ENCODE peak calls at places on chromosomes 16 and 17, in four cellular contexts. D is GM10248, L is mesothelial cell of epicardium, O is left ventricle myocardium inferior. U is an unnamed sample.

GRCh38 chr17:54277868-54278267 is 455.1 kb downstream of the KIF2B start:
- DNase-seq in O (no peak), D (no peak), L (no peak), U (no peak)

GRCh38 chr17:65220732-65221131 is 83.6 kb downstream of the RGS9 start:
- DNase-seq in L (no peak), O (no peak), D (no peak), U (no peak)

GRCh38 chr16:28981517-28981916 is 3.3 kb upstream of the LAT start:
- DNase-seq in L (no peak), O (no peak), D (peak), U (peak)

GRCh38 chr16:12387786-12388185 is 411.3 kb downstream of the SNX29 start:
- DNase-seq in O (no peak), L (no peak), D (no peak), U (no peak)

GRCh38 chr17:71458322-71458721 is 662.5 kb upstream of the SOX9 start:
- DNase-seq in D (no peak), O (no peak), L (no peak), U (no peak)

GRCh38 chr16:65657556-65657955 is 535.7 kb upstream of the CDH11 start:
- DNase-seq in L (no peak), D (no peak), O (no peak), U (no peak)

GRCh38 chr16:84165746-84166145 is 20.6 kb downstream of the DNAAF1 start:
- DNase-seq in O (no peak), D (no peak), L (no peak), U (no peak)

GRCh38 chr16:66152841-66153525 is 213.5 kb upstream of the CDH5 start:
- DNase-seq in D (no peak), L (no peak), O (no peak), U (no peak)

GRCh38 chr16:565420-566330 is 1.1 kb upstream of the NHLRC4 start:
- DNase-seq in L (no peak), D (no peak), O (no peak), U (no peak)

GRCh38 chr17:44400226-44400847 is 10.9 kb upstream of the ITGA2B start:
- DNase-seq in O (no peak), L (no peak), D (no peak), U (no peak)

GRCh38 chr17:47853616-47854015 is 2.7 kb upstream of the SP6 start:
- DNase-seq in L (no peak), O (no peak), D (no peak), U (no peak)

GRCh38 chr17:47850373-47850691 is 631 bp downstream of the SP6 start:
- DNase-seq in L (no peak), D (no peak), O (no peak), U (no peak)

GRCh38 chr17:47852113-47852949 is 1.4 kb upstream of the SP6 start:
- DNase-seq in L (no peak), D (peak), O (no peak), U (no peak)

GRCh38 chr17:47851764-47852112 is 775 bp upstream of the SP6 start:
- DNase-seq in O (no peak), L (no peak), D (no peak), U (no peak)

DNA sequence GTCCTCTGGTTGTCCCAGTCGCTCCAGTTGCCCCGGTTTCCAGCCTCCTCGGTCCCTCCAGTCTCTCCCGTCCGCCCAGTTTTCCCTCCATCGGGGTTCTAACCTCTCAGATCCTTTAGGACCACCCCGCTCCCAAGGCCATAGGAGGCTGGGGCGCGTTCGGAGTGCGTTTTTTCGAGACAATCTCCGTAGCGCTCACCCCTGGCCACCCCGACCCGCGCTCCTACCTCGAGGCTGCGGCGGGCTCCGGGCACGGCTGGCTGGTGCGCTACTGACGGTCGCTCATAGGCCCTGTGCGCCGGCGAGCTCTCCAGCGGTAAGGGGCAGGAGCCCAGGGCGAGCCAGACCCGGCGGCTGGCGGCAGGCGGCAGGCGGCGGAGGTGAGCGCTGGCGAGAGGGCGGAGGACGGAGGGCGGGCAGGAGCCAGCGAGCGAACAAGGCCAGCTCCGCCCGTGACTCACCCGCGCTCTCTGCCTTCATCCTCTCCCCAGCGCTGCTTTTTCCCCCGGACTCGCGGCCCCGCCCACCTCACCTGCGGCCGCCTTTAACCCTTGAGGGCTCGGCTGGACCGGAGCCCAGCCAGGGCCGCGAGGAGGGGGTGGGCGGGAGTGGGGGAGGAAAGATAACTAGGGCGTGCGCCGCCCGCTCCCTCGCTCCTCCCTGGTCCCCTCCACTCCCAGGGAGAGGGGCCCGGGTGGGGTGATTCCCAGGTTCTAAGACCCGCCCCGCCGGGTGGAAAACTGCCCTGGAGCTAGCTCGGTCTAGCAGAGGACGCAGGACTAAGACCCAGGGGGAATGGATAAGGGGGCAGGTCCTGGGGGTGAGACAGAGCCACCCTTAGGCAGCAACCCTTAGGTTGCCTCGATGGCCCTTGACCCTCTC is at the start of gene SP6:
- DNase-seq in L (peak), O (peak), D (peak), U (peak)
- TF ChIP-seq CTCF in L (no peak), O (peak), D (peak), U (peak)

DNA sequence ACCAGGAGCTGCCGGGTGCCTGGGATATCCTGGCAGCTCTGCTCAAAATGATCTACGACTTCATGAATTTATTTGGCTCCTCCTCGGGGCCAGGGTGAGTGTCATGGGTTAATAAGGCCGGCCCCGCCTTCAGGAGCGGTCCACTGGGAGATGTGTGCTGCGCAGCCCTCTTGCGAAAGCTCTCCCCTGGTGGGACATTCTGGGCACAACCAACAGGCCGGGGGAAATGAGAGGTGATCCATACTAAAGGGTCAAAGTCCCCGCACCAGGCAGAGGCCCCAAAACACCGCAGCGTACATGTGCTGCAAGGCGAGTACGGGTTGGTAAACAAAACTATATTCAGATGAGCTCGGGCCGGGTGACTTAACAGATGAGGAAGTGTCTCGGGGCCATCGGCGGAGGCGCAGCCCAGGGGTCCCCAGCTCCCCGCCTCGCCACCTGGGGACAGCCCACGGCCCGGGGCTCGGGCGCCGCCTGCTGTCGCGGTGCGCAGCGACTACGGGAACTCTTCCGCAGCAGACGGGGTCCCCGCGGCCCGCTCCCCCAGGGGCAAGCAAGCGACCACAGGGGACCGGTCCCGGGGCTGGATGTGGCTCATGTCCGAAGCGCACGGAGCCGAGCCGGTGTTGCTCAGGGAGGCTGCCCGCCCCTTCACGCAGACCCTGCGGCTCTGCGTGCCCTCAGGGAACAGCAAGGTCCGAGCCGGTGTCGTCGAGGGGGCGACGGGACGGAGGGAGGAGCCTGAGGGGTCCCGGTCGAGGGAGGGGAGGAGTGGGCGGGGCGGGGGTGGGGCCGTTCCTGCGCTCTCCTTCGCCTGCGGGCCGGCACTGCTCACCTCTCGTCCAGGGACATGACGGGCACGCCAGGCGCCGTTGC is at the start of gene RAB37:
- DNase-seq in L (no peak), O (peak), D (peak), U (no peak)
- TF ChIP-seq CTCF in L (no peak), O (peak), D (peak), U (peak)

DNA sequence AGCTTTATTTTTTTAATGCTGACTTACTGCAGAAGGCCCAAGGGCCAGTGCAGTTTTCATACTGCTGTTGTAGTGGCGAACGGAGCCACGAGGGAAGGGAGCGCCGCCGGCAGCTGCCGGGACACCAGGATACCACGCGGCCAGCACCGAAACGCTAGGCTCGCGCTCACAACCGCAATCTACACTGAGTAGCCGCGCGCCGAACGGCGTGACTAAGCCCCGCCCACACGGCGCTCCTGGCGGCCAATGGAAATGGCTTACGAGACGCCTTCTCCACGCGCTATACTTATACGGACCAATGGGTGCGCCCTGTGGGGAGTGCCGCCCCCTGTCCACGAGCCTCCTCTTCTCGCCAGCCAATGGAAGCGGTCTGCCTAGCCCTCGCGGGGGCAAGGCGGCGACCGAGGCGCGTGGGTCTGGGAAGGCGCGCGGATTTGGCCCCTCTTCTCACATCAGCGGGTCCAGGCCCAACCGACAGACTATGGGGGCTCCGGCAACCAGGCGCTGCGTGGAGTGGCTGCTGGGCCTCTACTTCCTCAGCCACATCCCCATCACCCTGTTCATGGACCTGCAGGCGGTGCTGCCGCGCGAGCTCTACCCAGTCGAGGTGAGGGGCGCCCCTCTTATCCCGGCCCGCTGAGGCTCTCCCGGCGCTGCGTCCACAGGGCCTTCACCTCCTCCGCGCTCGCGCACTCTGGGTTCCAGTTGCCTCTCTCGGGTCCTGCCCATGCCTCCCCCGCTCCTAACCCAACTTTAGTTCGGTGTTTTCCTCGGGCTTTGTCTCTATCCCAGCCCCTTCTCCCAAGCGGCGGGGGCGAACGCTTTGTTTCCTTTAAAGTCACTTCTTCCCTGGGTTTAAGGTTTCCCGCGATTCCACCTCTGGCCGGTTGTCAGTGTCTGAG is at the start of gene TMEM97:
- DNase-seq in L (peak), D (peak), O (peak), U (peak)
- TF ChIP-seq CTCF in L (no peak), D (no peak), O (peak), U (no peak)

GRCh38 chr16:46801428-46802049 is 29.4 kb downstream of the C16orf87 start:
- DNase-seq in L (no peak), O (no peak), D (no peak), U (no peak)
- TF ChIP-seq CTCF in L (peak), O (peak), D (no peak), U (peak)

GRCh38 chr16:6682142-6682811 is 650.4 kb upstream of the RBFOX1 start:
- DNase-seq in D (no peak), L (peak), O (no peak), U (peak)
- TF ChIP-seq CTCF in D (peak), L (peak), O (peak), U (peak)

DNA sequence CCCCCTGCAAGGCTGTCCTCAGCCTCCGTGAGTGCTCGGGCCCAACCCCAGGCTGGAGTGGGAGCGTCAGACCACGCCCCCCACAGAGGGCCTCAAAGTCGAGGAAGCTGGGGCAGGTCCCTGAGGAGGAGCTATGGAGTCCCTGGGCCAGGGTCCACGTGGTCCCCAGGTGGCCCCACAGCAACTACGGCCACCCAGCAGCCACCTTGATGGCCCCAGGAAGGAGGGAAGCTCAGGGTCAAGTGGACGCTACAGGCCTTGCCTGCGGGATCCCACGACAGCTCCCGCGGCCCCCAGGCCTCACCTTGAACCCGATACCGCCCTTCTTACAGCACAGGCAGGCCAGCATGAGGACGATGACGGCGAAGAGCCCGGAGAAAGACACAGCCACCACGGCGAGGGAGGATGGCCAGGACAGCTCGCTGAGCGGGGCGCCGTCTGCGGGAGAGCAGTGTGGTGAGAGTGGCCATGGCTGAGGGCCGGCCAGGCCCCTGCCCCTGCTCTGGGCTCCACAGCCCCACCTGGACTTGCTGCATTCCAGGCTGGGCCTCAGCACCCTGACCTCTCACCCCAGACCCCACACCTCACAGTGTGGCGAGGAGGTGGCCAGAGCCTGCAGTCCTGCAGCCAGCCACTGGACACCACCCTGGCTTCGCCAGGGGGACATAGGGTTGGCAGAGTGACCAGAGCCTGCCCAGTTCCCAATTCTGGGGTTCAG is 31.1 kb upstream of the PVALEF start:
- DNase-seq in L (no peak), O (no peak), D (no peak), U (no peak)
- TF ChIP-seq CTCF in L (no peak), O (no peak), D (no peak), U (no peak)

GRCh38 chr17:67165201-67165600 is 79.8 kb downstream of the HELZ start:
- DNase-seq in L (no peak), D (no peak), O (peak), U (no peak)
- TF ChIP-seq CTCF in L (no peak), D (no peak), O (no peak), U (no peak)

U was measured in neural crest cell.